ENCODE peak calls at places on chromosomes 4 and X, in eight cellular contexts. One of them, this sample, is unnamed.

GRCh38 chrX:40009462-40009851 is 88.3 kb downstream of the BCOR start:
- DNase-seq in trophoblast cell: no peak
- DNase-seq in keratinocyte: no peak
- DNase-seq in neural progenitor cell: peak; percentile 75
- DNase-seq in Karpas-422: no peak
- DNase-seq in fibroblast of lung: no peak
- DNase-seq in HCT116: no peak
- DNase-seq in HepG2: no peak
- DNase-seq in this sample: no peak

GRCh38 chr4:184889683-184890082 is 63.9 kb upstream of the ACSL1 start:
- DNase-seq in trophoblast cell: no peak
- DNase-seq in keratinocyte: no peak
- DNase-seq in neural progenitor cell: no peak
- DNase-seq in Karpas-422: no peak
- DNase-seq in fibroblast of lung: no peak
- DNase-seq in HCT116: no peak
- DNase-seq in HepG2: no peak
- DNase-seq in this sample: no peak

GRCh38 chr4:68463796-68464195 is 16.5 kb downstream of the TMPRSS11E start:
- DNase-seq in trophoblast cell: no peak
- DNase-seq in keratinocyte: peak; percentile 9
- DNase-seq in neural progenitor cell: no peak
- DNase-seq in Karpas-422: no peak
- DNase-seq in fibroblast of lung: peak; percentile 11
- DNase-seq in HCT116: no peak
- DNase-seq in HepG2: no peak
- DNase-seq in this sample: no peak

GRCh38 chr4:87219648-87220093 is 747 bp downstream of the KLHL8 start:
- DNase-seq in trophoblast cell: peak; percentile 52
- DNase-seq in keratinocyte: no peak
- DNase-seq in neural progenitor cell: peak; percentile 63
- DNase-seq in Karpas-422: peak; percentile 75
- DNase-seq in fibroblast of lung: no peak
- DNase-seq in HCT116: no peak
- DNase-seq in HepG2: peak; percentile 11
- DNase-seq in this sample: peak; percentile 68

GRCh38 chr4:5474756-5475155 is 233.6 kb downstream of the EVC2 start:
- DNase-seq in trophoblast cell: peak; percentile 82
- DNase-seq in keratinocyte: no peak
- DNase-seq in neural progenitor cell: no peak
- DNase-seq in Karpas-422: peak; percentile 5
- DNase-seq in fibroblast of lung: no peak
- DNase-seq in HCT116: no peak
- DNase-seq in HepG2: no peak
- DNase-seq in this sample: no peak

GRCh38 chr4:122003335-122003734 is 51.5 kb upstream of the TRPC3 start:
- DNase-seq in trophoblast cell: peak; percentile 67
- DNase-seq in keratinocyte: no peak
- DNase-seq in neural progenitor cell: peak; percentile 41
- DNase-seq in Karpas-422: peak; percentile 82
- DNase-seq in fibroblast of lung: no peak
- DNase-seq in HCT116: peak; percentile 42
- DNase-seq in HepG2: peak; percentile 64
- DNase-seq in this sample: peak; percentile 30

GRCh38 chr4:165684177-165684870 is 188.7 kb upstream of the TLL1 start:
- DNase-seq in trophoblast cell: no peak
- DNase-seq in keratinocyte: no peak
- DNase-seq in neural progenitor cell: no peak
- DNase-seq in Karpas-422: no peak
- DNase-seq in fibroblast of lung: peak; percentile 66
- DNase-seq in HCT116: no peak
- DNase-seq in HepG2: no peak
- DNase-seq in this sample: no peak

GRCh38 chr4:1010522-1011021 is 854 bp upstream of the FGFRL1 start:
- DNase-seq in trophoblast cell: peak; percentile 93
- DNase-seq in keratinocyte: peak; percentile 66
- DNase-seq in neural progenitor cell: peak; percentile 59
- DNase-seq in Karpas-422: no peak
- DNase-seq in fibroblast of lung: peak; percentile 83
- DNase-seq in HCT116: peak; percentile 53
- DNase-seq in HepG2: no peak
- DNase-seq in this sample: no peak

GRCh38 chr4:140423106-140423505 is 4.3 kb downstream of the CLGN start:
- DNase-seq in trophoblast cell: no peak
- DNase-seq in keratinocyte: no peak
- DNase-seq in neural progenitor cell: no peak
- DNase-seq in Karpas-422: no peak
- DNase-seq in fibroblast of lung: peak; percentile 55
- DNase-seq in HCT116: no peak
- DNase-seq in HepG2: no peak
- DNase-seq in this sample: no peak

DNA sequence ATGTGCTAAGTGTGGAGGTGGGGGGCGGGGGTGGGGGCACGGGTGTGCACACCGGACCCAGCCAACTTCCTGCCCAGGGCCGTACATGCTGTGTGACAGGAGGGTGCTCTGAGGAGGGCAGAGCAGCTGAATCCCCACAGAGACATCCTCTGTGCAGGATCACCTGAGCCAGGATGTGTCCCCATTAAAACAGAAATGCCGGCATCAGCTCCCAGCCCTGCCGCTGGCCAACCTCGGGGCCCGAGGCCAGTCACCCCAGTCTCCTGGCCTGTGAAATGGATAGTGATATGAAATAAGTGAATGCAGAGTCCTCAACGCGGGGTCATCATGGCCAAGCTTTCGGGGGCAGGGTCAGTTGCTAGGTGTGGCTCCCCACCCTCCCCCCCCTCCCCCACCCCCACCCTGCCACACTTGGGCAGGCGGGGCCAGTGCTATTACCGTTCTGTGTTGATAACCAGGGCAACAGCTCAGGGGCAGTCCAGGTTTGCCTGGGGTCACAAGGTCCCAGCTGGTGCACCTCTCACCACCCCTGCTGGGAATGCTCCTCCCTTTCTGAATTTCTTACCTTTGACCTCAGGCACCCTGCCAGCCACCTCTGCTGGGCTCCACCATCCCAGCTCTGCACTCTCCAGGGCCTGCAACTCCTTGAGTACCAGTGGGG is 227.2 kb upstream of the PSAPL1 start:
- DNase-seq in trophoblast cell: no peak
- DNase-seq in keratinocyte: no peak
- DNase-seq in neural progenitor cell: no peak
- DNase-seq in Karpas-422: no peak
- DNase-seq in fibroblast of lung: no peak
- DNase-seq in HCT116: no peak
- DNase-seq in HepG2: no peak
- DNase-seq in this sample: no peak
- H3K79me2 ChIP-seq in trophoblast cell: no peaks in the 10 kb centered on the region
- H3K79me2 ChIP-seq in keratinocyte: no peaks in the 10 kb centered on the region
- H3K79me2 ChIP-seq in neural progenitor cell: no peaks in the 10 kb centered on the region
- H3K79me2 ChIP-seq in Karpas-422: no peaks in the 10 kb centered on the region
- H3K79me2 ChIP-seq in fibroblast of lung: no peaks in the 10 kb centered on the region
- H3K79me2 ChIP-seq in HCT116: no peaks in the 10 kb centered on the region
- H3K79me2 ChIP-seq in HepG2: no peaks in the 10 kb centered on the region
- H3K79me2 ChIP-seq in this sample: no peaks in the 10 kb centered on the region

DNA sequence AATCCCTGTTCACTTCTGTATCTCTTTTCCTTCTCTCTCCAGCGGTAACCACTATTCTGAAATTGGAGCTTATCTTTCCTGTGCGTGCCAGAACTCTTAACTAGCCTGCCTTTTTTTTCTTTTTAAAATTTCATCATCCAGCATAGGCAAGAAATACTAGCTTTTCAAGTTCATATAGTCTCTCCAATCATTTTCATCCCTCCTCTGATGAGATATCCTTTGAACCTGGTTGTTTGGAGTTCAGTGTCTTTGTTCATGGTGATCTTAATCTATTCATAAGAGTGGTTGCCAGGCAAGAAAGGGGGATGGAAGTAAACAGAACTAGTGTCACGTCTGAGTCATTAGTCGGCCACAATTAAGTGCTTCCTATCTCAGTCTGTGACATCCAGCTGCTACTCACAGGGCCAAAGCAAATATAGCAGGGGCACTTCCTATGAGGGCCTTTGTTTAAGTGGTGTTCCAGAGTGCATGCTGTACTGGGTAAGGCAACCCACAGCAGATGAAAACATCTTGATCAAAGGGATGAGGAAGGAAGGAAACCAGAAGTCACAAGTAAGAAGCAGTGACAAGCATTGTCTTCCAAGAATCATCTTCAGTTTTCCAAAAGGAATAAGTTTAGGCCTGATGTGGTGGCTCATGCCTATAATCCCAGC is 56.4 kb upstream of the XIAP start:
- DNase-seq in trophoblast cell: peak; percentile 72
- DNase-seq in keratinocyte: peak; percentile 57
- DNase-seq in neural progenitor cell: no peak
- DNase-seq in Karpas-422: no peak
- DNase-seq in fibroblast of lung: peak; percentile 61
- DNase-seq in HCT116: peak; percentile 79
- DNase-seq in HepG2: peak; percentile 97
- DNase-seq in this sample: peak; percentile 57
- H3K9ac ChIP-seq in trophoblast cell: no peak overlapping the region
- H3K9ac ChIP-seq in keratinocyte: no peak overlapping the region
- H3K9ac ChIP-seq in neural progenitor cell: no peak overlapping the region
- H3K9ac ChIP-seq in Karpas-422: no peak overlapping the region
- H3K9ac ChIP-seq in fibroblast of lung: no peak overlapping the region
- H3K9ac ChIP-seq in HCT116: no peak overlapping the region
- H3K9ac ChIP-seq in HepG2: peak overlapping the region; percentile 34
- H3K9ac ChIP-seq in this sample: no peak overlapping the region

GRCh38 chrX:66489339-66489738 is 149.5 kb downstream of the EDA2R start:
- DNase-seq in trophoblast cell: no peak
- DNase-seq in keratinocyte: no peak
- DNase-seq in neural progenitor cell: no peak
- DNase-seq in Karpas-422: no peak
- DNase-seq in fibroblast of lung: no peak
- DNase-seq in HCT116: no peak
- DNase-seq in HepG2: peak; percentile 0
- DNase-seq in this sample: no peak
- H3K9me3 ChIP-seq in trophoblast cell: peaks cover 8% of the 10 kb centered on the region
- H3K9me3 ChIP-seq in keratinocyte: no peaks in the 10 kb centered on the region
- H3K9me3 ChIP-seq in neural progenitor cell: peaks cover 26% of the 10 kb centered on the region
- H3K9me3 ChIP-seq in Karpas-422: peaks cover 25% of the 10 kb centered on the region
- H3K9me3 ChIP-seq in fibroblast of lung: no peaks in the 10 kb centered on the region
- H3K9me3 ChIP-seq in HCT116: no peaks in the 10 kb centered on the region
- H3K9me3 ChIP-seq in HepG2: no peaks in the 10 kb centered on the region
- H3K9me3 ChIP-seq in this sample: no peaks in the 10 kb centered on the region

DNA sequence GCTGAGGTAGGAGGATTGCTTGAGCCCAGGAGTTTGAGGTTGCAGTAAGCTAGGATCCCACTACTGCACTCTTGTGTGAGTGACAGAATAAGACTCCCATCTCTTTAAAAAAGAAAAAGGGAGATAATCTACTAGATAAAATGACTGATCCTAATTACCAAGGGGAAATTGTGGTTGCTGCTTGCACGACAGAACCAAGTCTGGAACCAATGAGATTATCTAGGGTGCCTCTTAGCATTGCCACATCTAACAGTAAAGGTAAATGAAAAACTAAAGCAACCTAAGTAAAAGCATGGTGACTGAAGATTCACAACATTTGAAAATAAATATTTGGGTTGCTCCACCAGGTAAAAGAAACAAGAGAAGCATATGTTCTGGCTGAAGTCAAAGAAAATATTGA is 185.1 kb downstream of the PDHA2 start:
- DNase-seq in trophoblast cell: no peak
- DNase-seq in keratinocyte: no peak
- DNase-seq in neural progenitor cell: no peak
- DNase-seq in Karpas-422: no peak
- DNase-seq in fibroblast of lung: no peak
- DNase-seq in HCT116: no peak
- DNase-seq in HepG2: no peak
- DNase-seq in this sample: peak; percentile 40
- H3K79me2 ChIP-seq in trophoblast cell: no peaks in the 10 kb centered on the region
- H3K79me2 ChIP-seq in keratinocyte: no peaks in the 10 kb centered on the region
- H3K79me2 ChIP-seq in neural progenitor cell: no peaks in the 10 kb centered on the region
- H3K79me2 ChIP-seq in Karpas-422: no peaks in the 10 kb centered on the region
- H3K79me2 ChIP-seq in fibroblast of lung: no peaks in the 10 kb centered on the region
- H3K79me2 ChIP-seq in HCT116: no peaks in the 10 kb centered on the region
- H3K79me2 ChIP-seq in HepG2: no peaks in the 10 kb centered on the region
- H3K79me2 ChIP-seq in this sample: no peaks in the 10 kb centered on the region

GRCh38 chr4:20625460-20625859 is 74.8 kb upstream of the PACRGL start:
- DNase-seq in trophoblast cell: no peak
- DNase-seq in keratinocyte: no peak
- DNase-seq in neural progenitor cell: no peak
- DNase-seq in Karpas-422: no peak
- DNase-seq in fibroblast of lung: no peak
- DNase-seq in HCT116: no peak
- DNase-seq in HepG2: no peak
- DNase-seq in this sample: no peak

GRCh38 chr4:20622701-20623100 is 77.6 kb upstream of the PACRGL start:
- DNase-seq in trophoblast cell: no peak
- DNase-seq in keratinocyte: no peak
- DNase-seq in neural progenitor cell: no peak
- DNase-seq in Karpas-422: no peak
- DNase-seq in fibroblast of lung: no peak
- DNase-seq in HCT116: no peak
- DNase-seq in HepG2: no peak
- DNase-seq in this sample: no peak

GRCh38 chr4:20626326-20626725 is 73.9 kb upstream of the PACRGL start:
- DNase-seq in trophoblast cell: no peak
- DNase-seq in keratinocyte: no peak
- DNase-seq in neural progenitor cell: no peak
- DNase-seq in Karpas-422: no peak
- DNase-seq in fibroblast of lung: no peak
- DNase-seq in HCT116: no peak
- DNase-seq in HepG2: no peak
- DNase-seq in this sample: no peak

GRCh38 chr4:20624783-20625364 is 75.4 kb upstream of the PACRGL start:
- DNase-seq in trophoblast cell: no peak
- DNase-seq in keratinocyte: peak; percentile 48
- DNase-seq in neural progenitor cell: no peak
- DNase-seq in Karpas-422: no peak
- DNase-seq in fibroblast of lung: no peak
- DNase-seq in HCT116: no peak
- DNase-seq in HepG2: no peak
- DNase-seq in this sample: no peak

GRCh38 chr4:20623936-20624335 is 76.3 kb upstream of the PACRGL start:
- DNase-seq in trophoblast cell: no peak
- DNase-seq in keratinocyte: no peak
- DNase-seq in neural progenitor cell: no peak
- DNase-seq in Karpas-422: no peak
- DNase-seq in fibroblast of lung: no peak
- DNase-seq in HCT116: no peak
- DNase-seq in HepG2: no peak
- DNase-seq in this sample: no peak
- H3K9ac ChIP-seq in trophoblast cell: no peak overlapping the region
- H3K9ac ChIP-seq in keratinocyte: no peak overlapping the region
- H3K9ac ChIP-seq in neural progenitor cell: no peak overlapping the region
- H3K9ac ChIP-seq in Karpas-422: no peak overlapping the region
- H3K9ac ChIP-seq in fibroblast of lung: no peak overlapping the region
- H3K9ac ChIP-seq in HCT116: no peak overlapping the region
- H3K9ac ChIP-seq in HepG2: no peak overlapping the region
- H3K9ac ChIP-seq in this sample: no peak overlapping the region

DNA sequence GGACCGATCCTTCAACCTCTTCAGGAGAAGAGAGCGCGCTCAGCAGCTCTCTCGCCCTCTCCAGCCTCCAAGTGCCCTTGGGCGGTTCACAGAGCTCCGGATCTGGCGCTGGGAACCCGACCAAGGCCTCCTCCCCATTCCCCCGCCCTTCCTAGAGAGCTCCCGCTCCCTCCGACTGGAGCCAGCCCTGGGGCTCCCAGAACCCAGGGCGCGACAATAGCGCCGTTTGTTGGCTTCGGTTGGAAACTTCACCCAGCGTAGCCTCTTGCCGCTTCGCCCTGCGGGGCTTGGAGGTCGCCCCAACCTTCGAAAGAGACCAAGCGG is 3.1 kb upstream of the SOX3 start:
- DNase-seq in trophoblast cell: no peak
- DNase-seq in keratinocyte: no peak
- DNase-seq in neural progenitor cell: peak; percentile 92
- DNase-seq in Karpas-422: no peak
- DNase-seq in fibroblast of lung: no peak
- DNase-seq in HCT116: no peak
- DNase-seq in HepG2: no peak
- DNase-seq in this sample: no peak
- H3K9me3 ChIP-seq in trophoblast cell: no peaks in the 10 kb centered on the region
- H3K9me3 ChIP-seq in keratinocyte: no peaks in the 10 kb centered on the region
- H3K9me3 ChIP-seq in neural progenitor cell: peaks cover 4% of the 10 kb centered on the region
- H3K9me3 ChIP-seq in Karpas-422: peaks cover 3% of the 10 kb centered on the region
- H3K9me3 ChIP-seq in fibroblast of lung: no peaks in the 10 kb centered on the region
- H3K9me3 ChIP-seq in HCT116: no peaks in the 10 kb centered on the region
- H3K9me3 ChIP-seq in HepG2: no peaks in the 10 kb centered on the region
- H3K9me3 ChIP-seq in this sample: no peaks in the 10 kb centered on the region

This sample was measured in DND-41.